ENCODE peak calls at places on chromosomes 6 and 20, in seven cellular contexts. Z is IMR-90, J is A549, L is PC-9, P is tibial artery, Y is lower lobe of right lung, H is dorsolateral prefrontal cortex. N is an unnamed sample.

GRCh38 chr6:130365166-130366010 is 429 bp upstream of the TMEM200A start:
- DNase-seq in Z (peak), J (peak), L (peak), P (no peak), Y (peak), H (no peak), N (peak)

GRCh38 chr20:36255445-36255844 is 19.2 kb downstream of the AAR2 start:
- DNase-seq in Z (no peak), J (no peak), L (no peak), P (peak), Y (no peak), H (no peak), N (no peak)

GRCh38 chr20:38304845-38305447 is 990 bp downstream of the BPI start:
- DNase-seq in Z (peak), J (peak), L (no peak), P (no peak), Y (peak), H (peak), N (no peak)

GRCh38 chr20:19921349-19921793 is 95.8 kb upstream of the NAA20 start:
- DNase-seq in Z (no peak), J (no peak), L (no peak), P (no peak), Y (no peak), H (no peak), N (no peak)

GRCh38 chr6:138601128-138601527 is 101.8 kb upstream of the NHSL1 start:
- DNase-seq in Z (peak), J (no peak), L (no peak), P (no peak), Y (no peak), H (no peak), N (no peak)

GRCh38 chr6:161437851-161438250 is 164.0 kb upstream of the AGPAT4 start:
- DNase-seq in Z (peak), J (no peak), L (no peak), P (no peak), Y (no peak), H (no peak), N (no peak)

GRCh38 chr6:150770631-150771030 is 94.9 kb upstream of the MTHFD1L start:
- DNase-seq in Z (peak), J (no peak), L (no peak), P (no peak), Y (no peak), H (no peak), N (no peak)

GRCh38 chr6:39312912-39313525 is 1.2 kb downstream of the KCNK17 start:
- DNase-seq in Z (no peak), J (no peak), L (no peak), P (no peak), Y (no peak), H (no peak), N (no peak)

GRCh38 chr6:24228681-24229255 is 102.8 kb downstream of the NRSN1 start:
- DNase-seq in Z (peak), J (peak), L (no peak), P (no peak), Y (no peak), H (no peak), N (no peak)

GRCh38 chr6:105189026-105189680 is 9.3 kb upstream of the POPDC3 start:
- DNase-seq in Z (no peak), J (no peak), L (no peak), P (no peak), Y (no peak), H (no peak), N (no peak)

GRCh38 chr20:2984956-2985661 is 58.3 kb upstream of the GNRH2 start:
- DNase-seq in Z (peak), J (no peak), L (no peak), P (no peak), Y (no peak), H (no peak), N (peak)

GRCh38 chr6:121549741-121550140 is 114.3 kb downstream of the GJA1 start:
- DNase-seq in Z (peak), J (peak), L (peak), P (no peak), Y (no peak), H (no peak), N (peak)

DNA sequence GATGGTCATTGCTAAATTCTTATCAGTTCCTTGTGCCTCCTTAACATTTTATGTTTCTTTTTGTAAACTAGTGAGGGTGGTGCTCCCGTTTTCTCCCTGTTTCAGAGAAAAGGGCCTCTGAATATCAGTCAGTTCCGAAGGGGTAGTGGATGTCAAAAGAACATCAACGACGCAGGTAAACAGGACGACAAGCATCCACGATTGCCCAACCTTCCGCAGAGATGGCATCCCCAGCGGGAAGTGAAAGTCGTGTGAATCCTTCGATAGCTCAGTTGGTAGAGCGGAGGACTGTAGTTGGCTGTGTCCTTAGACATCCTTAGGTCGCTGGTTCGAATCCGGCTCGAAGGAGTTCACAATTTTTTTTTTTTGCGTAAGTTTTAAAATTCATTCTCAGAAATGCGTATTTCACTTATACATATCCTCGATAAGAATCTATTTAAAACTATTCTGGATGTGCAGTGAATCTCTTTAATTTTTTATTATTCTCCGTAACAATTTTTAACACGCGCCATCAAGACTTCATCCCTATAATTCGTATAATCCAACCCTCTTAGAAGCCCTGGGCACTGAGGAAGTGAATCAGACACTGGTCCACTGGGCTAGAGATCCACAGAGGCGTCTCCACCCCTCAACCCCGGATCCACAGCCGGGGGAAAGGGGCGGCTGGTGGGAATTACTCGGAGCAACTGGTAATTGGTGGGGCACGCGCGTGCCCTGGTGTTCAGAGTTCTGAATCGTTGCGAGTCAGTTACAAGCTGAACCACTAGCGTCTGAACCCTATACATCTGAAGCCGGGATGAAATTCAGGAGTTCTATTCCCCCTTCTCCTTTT is 27.9 kb upstream of the ABT1 start:
- DNase-seq in Z (peak), J (peak), L (peak), P (peak), Y (peak), H (peak), N (peak)
- TF ChIP-seq CTCF in Z (peak), J (peak), L (peak), P (no peak), Y (peak), H (no peak), N (peak)

DNA sequence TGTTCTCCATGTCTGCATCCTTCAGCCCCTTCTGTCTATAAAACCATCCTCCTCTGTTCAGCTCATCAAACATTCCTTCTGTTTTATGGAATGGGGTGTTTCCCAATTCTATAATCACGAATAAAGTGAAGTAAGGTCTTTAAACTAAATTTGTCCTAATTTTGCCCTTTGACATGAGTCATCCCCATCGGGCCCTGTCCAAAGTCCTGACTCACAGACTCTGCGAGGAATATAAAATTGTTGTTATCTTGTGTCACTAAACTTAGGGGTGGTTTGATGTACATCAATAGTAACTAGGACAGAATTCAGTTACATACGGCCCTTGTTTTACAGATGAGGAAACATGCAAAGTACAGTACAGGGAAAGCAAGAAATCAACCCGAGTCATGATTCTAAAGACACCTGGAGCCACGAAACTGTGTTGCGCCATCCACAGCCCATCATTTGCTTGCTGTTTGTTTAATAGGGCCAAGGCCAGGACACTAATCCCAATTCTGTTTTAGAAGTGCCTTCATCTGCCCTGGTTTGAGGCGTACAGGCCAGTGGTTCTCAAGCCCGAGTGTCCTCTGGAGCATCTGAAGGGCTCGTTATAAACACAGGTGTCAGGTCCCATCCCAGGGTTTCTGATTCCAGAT is 2.8 kb downstream of the ACSS1 start:
- DNase-seq in Z (peak), J (no peak), L (peak), P (peak), Y (no peak), H (no peak), N (no peak)
- H3K27ac ChIP-seq in Z (no peak), J (no peak), L (no peak), P (peak), Y (peak), H (no peak), N (no peak)

GRCh38 chr20:40497781-40498691 is 191.0 kb downstream of the MAFB start:
- DNase-seq in Z (no peak), J (no peak), L (peak), P (peak), Y (peak), H (no peak), N (no peak)
- H3K4me3 ChIP-seq in Z (no peak), J (no peak), L (no peak), P (no peak), Y (no peak), H (no peak), N (no peak)

GRCh38 chr6:45956176-45956575 is 59.5 kb downstream of the CLIC5 start:
- DNase-seq in Z (no peak), J (no peak), L (no peak), P (no peak), Y (no peak), H (no peak), N (no peak)
- TF ChIP-seq CTCF in Z (no peak), J (no peak), L (no peak), P (no peak), Y (no peak), H (no peak), N (no peak)

GRCh38 chr6:83247471-83247870 is 54.3 kb downstream of the RWDD2A start:
- DNase-seq in Z (no peak), J (no peak), L (no peak), P (no peak), Y (no peak), H (no peak), N (no peak)
- H3K27ac ChIP-seq in Z (no peak), J (no peak), L (no peak), P (no peak), Y (no peak), H (no peak), N (no peak)

DNA sequence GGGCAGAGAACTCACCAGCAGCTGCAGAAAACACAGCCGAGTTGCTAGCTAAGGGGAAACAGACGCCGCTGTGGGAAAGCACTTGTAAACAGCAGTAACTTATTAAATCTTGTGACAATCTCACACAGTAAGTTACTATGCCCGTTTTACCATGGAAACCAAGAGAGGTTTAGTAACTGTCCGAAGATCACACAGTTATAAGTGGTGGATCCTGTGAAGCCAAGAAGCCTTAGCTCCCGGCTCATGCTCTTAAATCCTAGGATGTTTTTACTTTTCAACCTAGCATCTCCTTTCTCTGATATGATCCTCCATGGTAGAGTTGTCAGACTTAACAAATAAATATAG is 1.5 kb upstream of the SULF2 start:
- DNase-seq in Z (no peak), J (no peak), L (no peak), P (no peak), Y (no peak), H (no peak), N (no peak)
- H3K4me3 ChIP-seq in Z (no peak), J (peak), L (peak), P (peak), Y (peak), H (peak), N (no peak)

DNA sequence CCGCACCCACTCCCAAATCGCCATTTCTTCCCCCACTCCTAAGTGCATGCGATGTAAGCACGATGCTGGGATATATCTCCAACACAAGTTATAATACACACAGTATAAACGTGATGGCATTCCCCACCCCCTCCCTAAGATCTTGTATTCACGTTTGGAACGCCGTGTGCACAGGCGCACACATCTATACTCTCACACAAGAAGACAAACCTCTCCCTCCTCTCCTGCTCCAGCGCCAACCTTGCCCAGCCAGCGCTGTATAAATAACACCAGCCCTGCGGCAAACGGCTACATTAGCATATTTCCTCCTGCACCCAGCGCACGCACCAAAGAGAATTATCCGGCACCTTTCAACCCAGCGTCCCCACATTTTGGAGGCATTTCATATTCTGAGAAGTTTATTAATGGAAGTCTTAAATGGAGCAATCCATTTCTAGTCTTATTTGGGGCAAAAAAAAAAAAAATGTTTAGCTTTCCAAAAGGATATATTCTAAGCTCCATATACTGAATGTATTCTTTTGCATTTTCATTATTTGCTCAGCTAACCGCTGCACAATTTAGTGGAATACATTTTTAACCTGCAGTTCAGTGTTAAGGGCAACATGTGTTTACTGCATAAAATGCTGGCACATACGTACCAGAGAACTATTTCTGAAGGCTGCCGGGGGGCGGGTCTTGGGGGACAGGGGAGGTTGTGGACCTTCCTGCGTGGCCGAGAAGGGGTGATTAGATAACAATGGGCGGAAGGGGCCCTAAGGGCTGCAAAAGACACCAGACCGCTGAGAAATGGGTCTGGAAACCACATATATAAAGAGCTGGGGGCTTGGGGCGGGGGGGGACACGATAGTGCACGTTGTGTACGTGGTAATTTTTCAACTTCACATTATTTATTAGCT is 1.1 kb upstream of the SLC22A23 start:
- DNase-seq in Z (no peak), J (peak), L (peak), P (no peak), Y (peak), H (peak), N (no peak)
- TF ChIP-seq CTCF in Z (no peak), J (no peak), L (no peak), P (no peak), Y (no peak), H (no peak), N (no peak)

GRCh38 chr20:63652192-63652980 is 838 bp downstream of the STMN3 start:
- DNase-seq in Z (no peak), J (no peak), L (no peak), P (no peak), Y (peak), H (no peak), N (no peak)
- H3K27ac ChIP-seq in Z (no peak), J (no peak), L (no peak), P (no peak), Y (no peak), H (no peak), N (no peak)

DNA sequence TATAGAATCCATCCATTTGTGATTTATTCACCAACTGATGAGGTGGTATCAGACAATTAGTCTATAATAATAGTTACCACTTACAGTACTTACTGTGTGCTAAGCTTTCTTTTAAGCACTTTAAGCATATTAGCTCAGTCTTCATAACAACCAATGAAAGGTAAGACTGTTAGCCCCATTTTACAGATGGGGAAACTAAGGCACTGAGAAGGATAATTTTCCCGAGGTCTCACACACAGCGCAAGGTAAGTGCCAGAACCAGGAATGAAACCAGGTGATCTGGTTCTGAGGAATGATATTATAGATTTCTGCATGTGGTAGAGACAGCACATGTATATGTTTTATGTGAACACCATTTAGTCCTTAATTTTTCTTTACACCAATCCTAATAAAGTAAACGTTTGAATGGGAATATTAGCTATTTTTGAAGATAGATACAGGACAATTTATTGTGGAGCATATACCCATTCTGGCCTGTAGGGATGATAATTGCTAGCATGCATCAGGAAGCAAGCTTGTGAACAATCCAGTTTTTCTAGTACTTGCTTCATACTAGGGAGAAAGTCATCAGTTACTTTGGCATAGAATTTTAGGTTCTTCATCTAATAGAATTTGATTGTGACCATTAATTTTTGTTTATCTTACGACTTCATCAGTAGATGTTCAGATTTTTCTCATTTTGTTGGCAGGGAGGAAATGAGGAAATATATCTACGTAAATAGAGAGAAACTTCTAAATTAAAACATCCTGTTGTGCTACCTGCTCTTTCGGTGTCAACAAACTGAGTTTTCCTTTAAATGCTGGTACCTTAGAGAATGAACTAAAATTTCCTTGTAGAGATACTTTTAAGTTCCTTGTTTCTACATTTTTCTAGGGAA is 3.0 kb downstream of the YWHAB start:
- DNase-seq in Z (no peak), J (peak), L (peak), P (no peak), Y (no peak), H (no peak), N (no peak)
- H3K4me3 ChIP-seq in Z (no peak), J (no peak), L (peak), P (no peak), Y (peak), H (peak), N (no peak)

GRCh38 chr20:12207875-12208274 is 290.2 kb downstream of the BTBD3 start:
- DNase-seq in Z (peak), J (peak), L (no peak), P (no peak), Y (no peak), H (no peak), N (peak)
- TF ChIP-seq CTCF in Z (peak), J (no peak), L (peak), P (no peak), Y (peak), H (peak), N (peak)

N was measured in AG04450.